ENCODE peak calls at places on chromosomes 4 and X, in six cellular contexts. One of them, this sample, is unnamed.

GRCh38 chr4:124804041-124804440 is 91.5 kb upstream of the ANKRD50 start:
- DNase-seq in fibroblast of the conjunctiva: no peak
- DNase-seq in activated CD4-positive, alpha-beta T cell treated with anti-CD3 and anti-CD28 coated beads, Interleukin-2, amount 10 ng/mL, durations not matched to agents 7 days and 5 days: no peak
- DNase-seq in sciatic nerve: no peak
- DNase-seq in hypothalamus: no peak
- DNase-seq in fibroblast of mammary gland: no peak
- DNase-seq in this sample: no peak

GRCh38 chrX:67555578-67556203 is 11.9 kb downstream of the AR start:
- DNase-seq in fibroblast of the conjunctiva: no peak
- DNase-seq in activated CD4-positive, alpha-beta T cell treated with anti-CD3 and anti-CD28 coated beads, Interleukin-2, amount 10 ng/mL, durations not matched to agents 7 days and 5 days: no peak
- DNase-seq in sciatic nerve: no peak
- DNase-seq in hypothalamus: no peak
- DNase-seq in fibroblast of mammary gland: peak
- DNase-seq in this sample: peak

GRCh38 chr4:3800351-3800750 is 34.2 kb downstream of the ADRA2C start:
- DNase-seq in fibroblast of the conjunctiva: no peak
- DNase-seq in activated CD4-positive, alpha-beta T cell treated with anti-CD3 and anti-CD28 coated beads, Interleukin-2, amount 10 ng/mL, durations not matched to agents 7 days and 5 days: no peak
- DNase-seq in sciatic nerve: no peak
- DNase-seq in hypothalamus: no peak
- DNase-seq in fibroblast of mammary gland: no peak
- DNase-seq in this sample: no peak

GRCh38 chrX:13469963-13470679 is 99.3 kb upstream of the EGFL6 start:
- DNase-seq in fibroblast of the conjunctiva: no peak
- DNase-seq in activated CD4-positive, alpha-beta T cell treated with anti-CD3 and anti-CD28 coated beads, Interleukin-2, amount 10 ng/mL, durations not matched to agents 7 days and 5 days: no peak
- DNase-seq in sciatic nerve: no peak
- DNase-seq in hypothalamus: no peak
- DNase-seq in fibroblast of mammary gland: peak
- DNase-seq in this sample: no peak

GRCh38 chrX:145609951-145610511 is 207.6 kb upstream of the SLITRK2 start:
- DNase-seq in fibroblast of the conjunctiva: peak
- DNase-seq in activated CD4-positive, alpha-beta T cell treated with anti-CD3 and anti-CD28 coated beads, Interleukin-2, amount 10 ng/mL, durations not matched to agents 7 days and 5 days: no peak
- DNase-seq in sciatic nerve: no peak
- DNase-seq in hypothalamus: no peak
- DNase-seq in fibroblast of mammary gland: peak
- DNase-seq in this sample: no peak

GRCh38 chrX:150450519-150451177 is 87.5 kb downstream of the MAMLD1 start:
- DNase-seq in fibroblast of the conjunctiva: no peak
- DNase-seq in activated CD4-positive, alpha-beta T cell treated with anti-CD3 and anti-CD28 coated beads, Interleukin-2, amount 10 ng/mL, durations not matched to agents 7 days and 5 days: peak
- DNase-seq in sciatic nerve: no peak
- DNase-seq in hypothalamus: no peak
- DNase-seq in fibroblast of mammary gland: no peak
- DNase-seq in this sample: peak

GRCh38 chr4:8470451-8471024 is 30.0 kb downstream of the TRMT44 start:
- DNase-seq in fibroblast of the conjunctiva: no peak
- DNase-seq in activated CD4-positive, alpha-beta T cell treated with anti-CD3 and anti-CD28 coated beads, Interleukin-2, amount 10 ng/mL, durations not matched to agents 7 days and 5 days: no peak
- DNase-seq in sciatic nerve: no peak
- DNase-seq in hypothalamus: no peak
- DNase-seq in fibroblast of mammary gland: no peak
- DNase-seq in this sample: no peak

GRCh38 chrX:67780694-67781109 is 236.9 kb downstream of the AR start:
- DNase-seq in fibroblast of the conjunctiva: peak
- DNase-seq in activated CD4-positive, alpha-beta T cell treated with anti-CD3 and anti-CD28 coated beads, Interleukin-2, amount 10 ng/mL, durations not matched to agents 7 days and 5 days: no peak
- DNase-seq in sciatic nerve: peak
- DNase-seq in hypothalamus: no peak
- DNase-seq in fibroblast of mammary gland: peak
- DNase-seq in this sample: peak

GRCh38 chr4:37279894-37280592 is 35.5 kb downstream of the NWD2 start:
- DNase-seq in fibroblast of the conjunctiva: no peak
- DNase-seq in activated CD4-positive, alpha-beta T cell treated with anti-CD3 and anti-CD28 coated beads, Interleukin-2, amount 10 ng/mL, durations not matched to agents 7 days and 5 days: no peak
- DNase-seq in sciatic nerve: no peak
- DNase-seq in hypothalamus: no peak
- DNase-seq in fibroblast of mammary gland: no peak
- DNase-seq in this sample: no peak

GRCh38 chrX:88136328-88136727 is 610.7 kb upstream of the CPXCR1 start:
- DNase-seq in fibroblast of the conjunctiva: no peak
- DNase-seq in activated CD4-positive, alpha-beta T cell treated with anti-CD3 and anti-CD28 coated beads, Interleukin-2, amount 10 ng/mL, durations not matched to agents 7 days and 5 days: no peak
- DNase-seq in sciatic nerve: no peak
- DNase-seq in hypothalamus: no peak
- DNase-seq in fibroblast of mammary gland: no peak
- DNase-seq in this sample: no peak

GRCh38 chrX:15574017-15574416 is 26.7 kb downstream of the ACE2 start:
- DNase-seq in fibroblast of the conjunctiva: no peak
- DNase-seq in activated CD4-positive, alpha-beta T cell treated with anti-CD3 and anti-CD28 coated beads, Interleukin-2, amount 10 ng/mL, durations not matched to agents 7 days and 5 days: no peak
- DNase-seq in sciatic nerve: no peak
- DNase-seq in hypothalamus: no peak
- DNase-seq in fibroblast of mammary gland: no peak
- DNase-seq in this sample: no peak

GRCh38 chr4:1711906-1712215 is 258 bp downstream of the SLBP start:
- DNase-seq in fibroblast of the conjunctiva: no peak
- DNase-seq in activated CD4-positive, alpha-beta T cell treated with anti-CD3 and anti-CD28 coated beads, Interleukin-2, amount 10 ng/mL, durations not matched to agents 7 days and 5 days: no peak
- DNase-seq in sciatic nerve: no peak
- DNase-seq in hypothalamus: no peak
- DNase-seq in fibroblast of mammary gland: no peak
- DNase-seq in this sample: no peak

GRCh38 chr4:53734584-53735363 is 143.5 kb upstream of the LNX1 start:
- DNase-seq in fibroblast of the conjunctiva: peak
- DNase-seq in activated CD4-positive, alpha-beta T cell treated with anti-CD3 and anti-CD28 coated beads, Interleukin-2, amount 10 ng/mL, durations not matched to agents 7 days and 5 days: no peak
- DNase-seq in sciatic nerve: no peak
- DNase-seq in hypothalamus: no peak
- DNase-seq in fibroblast of mammary gland: peak
- DNase-seq in this sample: no peak

GRCh38 chr4:158481811-158482210 is 39.9 kb upstream of the RXFP1 start:
- DNase-seq in fibroblast of the conjunctiva: no peak
- DNase-seq in activated CD4-positive, alpha-beta T cell treated with anti-CD3 and anti-CD28 coated beads, Interleukin-2, amount 10 ng/mL, durations not matched to agents 7 days and 5 days: no peak
- DNase-seq in sciatic nerve: no peak
- DNase-seq in hypothalamus: no peak
- DNase-seq in fibroblast of mammary gland: no peak
- DNase-seq in this sample: no peak

GRCh38 chr4:24979554-24979953 is 51.2 kb downstream of the LGI2 start:
- DNase-seq in fibroblast of the conjunctiva: no peak
- DNase-seq in activated CD4-positive, alpha-beta T cell treated with anti-CD3 and anti-CD28 coated beads, Interleukin-2, amount 10 ng/mL, durations not matched to agents 7 days and 5 days: no peak
- DNase-seq in sciatic nerve: peak
- DNase-seq in hypothalamus: no peak
- DNase-seq in fibroblast of mammary gland: peak
- DNase-seq in this sample: no peak

GRCh38 chrX:1598021-1598875 is 6.8 kb downstream of the AKAP17A start:
- DNase-seq in fibroblast of the conjunctiva: no peak
- DNase-seq in activated CD4-positive, alpha-beta T cell treated with anti-CD3 and anti-CD28 coated beads, Interleukin-2, amount 10 ng/mL, durations not matched to agents 7 days and 5 days: no peak
- DNase-seq in sciatic nerve: peak
- DNase-seq in hypothalamus: no peak
- DNase-seq in fibroblast of mammary gland: no peak
- DNase-seq in this sample: no peak

GRCh38 chr4:93771640-93772411 is 56.7 kb upstream of the ATOH1 start:
- DNase-seq in fibroblast of the conjunctiva: no peak
- DNase-seq in activated CD4-positive, alpha-beta T cell treated with anti-CD3 and anti-CD28 coated beads, Interleukin-2, amount 10 ng/mL, durations not matched to agents 7 days and 5 days: no peak
- DNase-seq in sciatic nerve: no peak
- DNase-seq in hypothalamus: no peak
- DNase-seq in fibroblast of mammary gland: peak
- DNase-seq in this sample: no peak

GRCh38 chr4:77903186-77903585 is 40.6 kb downstream of the MRPL1 start:
- DNase-seq in fibroblast of the conjunctiva: no peak
- DNase-seq in activated CD4-positive, alpha-beta T cell treated with anti-CD3 and anti-CD28 coated beads, Interleukin-2, amount 10 ng/mL, durations not matched to agents 7 days and 5 days: no peak
- DNase-seq in sciatic nerve: no peak
- DNase-seq in hypothalamus: no peak
- DNase-seq in fibroblast of mammary gland: no peak
- DNase-seq in this sample: no peak

GRCh38 chr4:165398570-165398969 is 19.8 kb downstream of the CPE start:
- DNase-seq in fibroblast of the conjunctiva: peak
- DNase-seq in activated CD4-positive, alpha-beta T cell treated with anti-CD3 and anti-CD28 coated beads, Interleukin-2, amount 10 ng/mL, durations not matched to agents 7 days and 5 days: no peak
- DNase-seq in sciatic nerve: no peak
- DNase-seq in hypothalamus: no peak
- DNase-seq in fibroblast of mammary gland: peak
- DNase-seq in this sample: no peak

GRCh38 chr4:915041-915474 is 17.1 kb downstream of the GAK start:
- DNase-seq in fibroblast of the conjunctiva: no peak
- DNase-seq in activated CD4-positive, alpha-beta T cell treated with anti-CD3 and anti-CD28 coated beads, Interleukin-2, amount 10 ng/mL, durations not matched to agents 7 days and 5 days: no peak
- DNase-seq in sciatic nerve: peak
- DNase-seq in hypothalamus: no peak
- DNase-seq in fibroblast of mammary gland: peak
- DNase-seq in this sample: no peak

GRCh38 chr4:79184461-79184860 is 141.4 kb downstream of the NAA11 start:
- DNase-seq in fibroblast of the conjunctiva: no peak
- DNase-seq in activated CD4-positive, alpha-beta T cell treated with anti-CD3 and anti-CD28 coated beads, Interleukin-2, amount 10 ng/mL, durations not matched to agents 7 days and 5 days: no peak
- DNase-seq in sciatic nerve: no peak
- DNase-seq in hypothalamus: no peak
- DNase-seq in fibroblast of mammary gland: no peak
- DNase-seq in this sample: no peak

GRCh38 chr4:158496030-158496741 is 25.5 kb upstream of the RXFP1 start:
- DNase-seq in fibroblast of the conjunctiva: no peak
- DNase-seq in activated CD4-positive, alpha-beta T cell treated with anti-CD3 and anti-CD28 coated beads, Interleukin-2, amount 10 ng/mL, durations not matched to agents 7 days and 5 days: peak
- DNase-seq in sciatic nerve: no peak
- DNase-seq in hypothalamus: no peak
- DNase-seq in fibroblast of mammary gland: no peak
- DNase-seq in this sample: peak

GRCh38 chrX:49838374-49838773 is 9.3 kb downstream of the PAGE4 start:
- DNase-seq in fibroblast of the conjunctiva: no peak
- DNase-seq in activated CD4-positive, alpha-beta T cell treated with anti-CD3 and anti-CD28 coated beads, Interleukin-2, amount 10 ng/mL, durations not matched to agents 7 days and 5 days: no peak
- DNase-seq in sciatic nerve: no peak
- DNase-seq in hypothalamus: no peak
- DNase-seq in fibroblast of mammary gland: peak
- DNase-seq in this sample: no peak

GRCh38 chrX:108420481-108420880 is 17.7 kb downstream of the COL4A6 start:
- DNase-seq in fibroblast of the conjunctiva: no peak
- DNase-seq in activated CD4-positive, alpha-beta T cell treated with anti-CD3 and anti-CD28 coated beads, Interleukin-2, amount 10 ng/mL, durations not matched to agents 7 days and 5 days: no peak
- DNase-seq in sciatic nerve: no peak
- DNase-seq in hypothalamus: no peak
- DNase-seq in fibroblast of mammary gland: no peak
- DNase-seq in this sample: no peak

GRCh38 chrX:103584606-103585005 is 709 bp upstream of the TCEAL4 start:
- DNase-seq in fibroblast of the conjunctiva: no peak
- DNase-seq in activated CD4-positive, alpha-beta T cell treated with anti-CD3 and anti-CD28 coated beads, Interleukin-2, amount 10 ng/mL, durations not matched to agents 7 days and 5 days: no peak
- DNase-seq in sciatic nerve: no peak
- DNase-seq in hypothalamus: no peak
- DNase-seq in fibroblast of mammary gland: no peak
- DNase-seq in this sample: no peak

GRCh38 chr4:134365852-134366251 is 164.3 kb upstream of the PABPC4L start:
- DNase-seq in fibroblast of the conjunctiva: no peak
- DNase-seq in activated CD4-positive, alpha-beta T cell treated with anti-CD3 and anti-CD28 coated beads, Interleukin-2, amount 10 ng/mL, durations not matched to agents 7 days and 5 days: no peak
- DNase-seq in sciatic nerve: no peak
- DNase-seq in hypothalamus: no peak
- DNase-seq in fibroblast of mammary gland: no peak
- DNase-seq in this sample: no peak

GRCh38 chr4:858831-859451 is 33.0 kb upstream of the CPLX1 start:
- DNase-seq in fibroblast of the conjunctiva: no peak
- DNase-seq in activated CD4-positive, alpha-beta T cell treated with anti-CD3 and anti-CD28 coated beads, Interleukin-2, amount 10 ng/mL, durations not matched to agents 7 days and 5 days: no peak
- DNase-seq in sciatic nerve: no peak
- DNase-seq in hypothalamus: no peak
- DNase-seq in fibroblast of mammary gland: no peak
- DNase-seq in this sample: no peak

GRCh38 chr4:146333187-146333894 is 119.0 kb downstream of the REELD1 start:
- DNase-seq in fibroblast of the conjunctiva: peak
- DNase-seq in activated CD4-positive, alpha-beta T cell treated with anti-CD3 and anti-CD28 coated beads, Interleukin-2, amount 10 ng/mL, durations not matched to agents 7 days and 5 days: peak
- DNase-seq in sciatic nerve: no peak
- DNase-seq in hypothalamus: no peak
- DNase-seq in fibroblast of mammary gland: peak
- DNase-seq in this sample: peak

GRCh38 chrX:119753639-119754257 is 4.6 kb upstream of the SOWAHD start:
- DNase-seq in fibroblast of the conjunctiva: peak
- DNase-seq in activated CD4-positive, alpha-beta T cell treated with anti-CD3 and anti-CD28 coated beads, Interleukin-2, amount 10 ng/mL, durations not matched to agents 7 days and 5 days: peak
- DNase-seq in sciatic nerve: no peak
- DNase-seq in hypothalamus: no peak
- DNase-seq in fibroblast of mammary gland: peak
- DNase-seq in this sample: peak

GRCh38 chr4:111984169-111984873 is 160.9 kb upstream of the FAM241A start:
- DNase-seq in fibroblast of the conjunctiva: no peak
- DNase-seq in activated CD4-positive, alpha-beta T cell treated with anti-CD3 and anti-CD28 coated beads, Interleukin-2, amount 10 ng/mL, durations not matched to agents 7 days and 5 days: no peak
- DNase-seq in sciatic nerve: no peak
- DNase-seq in hypothalamus: no peak
- DNase-seq in fibroblast of mammary gland: no peak
- DNase-seq in this sample: no peak

GRCh38 chrX:149453030-149453429 is 52.1 kb downstream of the IDS start:
- DNase-seq in fibroblast of the conjunctiva: no peak
- DNase-seq in activated CD4-positive, alpha-beta T cell treated with anti-CD3 and anti-CD28 coated beads, Interleukin-2, amount 10 ng/mL, durations not matched to agents 7 days and 5 days: no peak
- DNase-seq in sciatic nerve: no peak
- DNase-seq in hypothalamus: no peak
- DNase-seq in fibroblast of mammary gland: peak
- DNase-seq in this sample: no peak

GRCh38 chr4:2082627-2083026 is 23.5 kb downstream of the NAT8L start:
- DNase-seq in fibroblast of the conjunctiva: no peak
- DNase-seq in activated CD4-positive, alpha-beta T cell treated with anti-CD3 and anti-CD28 coated beads, Interleukin-2, amount 10 ng/mL, durations not matched to agents 7 days and 5 days: no peak
- DNase-seq in sciatic nerve: no peak
- DNase-seq in hypothalamus: no peak
- DNase-seq in fibroblast of mammary gland: no peak
- DNase-seq in this sample: no peak

GRCh38 chrX:130158311-130158710 is 7.3 kb downstream of the AIFM1 start:
- DNase-seq in fibroblast of the conjunctiva: no peak
- DNase-seq in activated CD4-positive, alpha-beta T cell treated with anti-CD3 and anti-CD28 coated beads, Interleukin-2, amount 10 ng/mL, durations not matched to agents 7 days and 5 days: no peak
- DNase-seq in sciatic nerve: no peak
- DNase-seq in hypothalamus: no peak
- DNase-seq in fibroblast of mammary gland: no peak
- DNase-seq in this sample: no peak

GRCh38 chrX:14673764-14674163 is 144.4 kb downstream of the GLRA2 start:
- DNase-seq in fibroblast of the conjunctiva: peak
- DNase-seq in activated CD4-positive, alpha-beta T cell treated with anti-CD3 and anti-CD28 coated beads, Interleukin-2, amount 10 ng/mL, durations not matched to agents 7 days and 5 days: no peak
- DNase-seq in sciatic nerve: no peak
- DNase-seq in hypothalamus: no peak
- DNase-seq in fibroblast of mammary gland: peak
- DNase-seq in this sample: no peak

GRCh38 chrX:123993326-123993725 is 31.8 kb downstream of the STAG2 start:
- DNase-seq in fibroblast of the conjunctiva: no peak
- DNase-seq in activated CD4-positive, alpha-beta T cell treated with anti-CD3 and anti-CD28 coated beads, Interleukin-2, amount 10 ng/mL, durations not matched to agents 7 days and 5 days: no peak
- DNase-seq in sciatic nerve: no peak
- DNase-seq in hypothalamus: no peak
- DNase-seq in fibroblast of mammary gland: peak
- DNase-seq in this sample: no peak

GRCh38 chrX:31981546-31982062 is 909.8 kb upstream of the FTHL17 start:
- DNase-seq in fibroblast of the conjunctiva: no peak
- DNase-seq in activated CD4-positive, alpha-beta T cell treated with anti-CD3 and anti-CD28 coated beads, Interleukin-2, amount 10 ng/mL, durations not matched to agents 7 days and 5 days: no peak
- DNase-seq in sciatic nerve: no peak
- DNase-seq in hypothalamus: no peak
- DNase-seq in fibroblast of mammary gland: no peak
- DNase-seq in this sample: no peak

GRCh38 chr4:70623301-70623700 is 5.2 kb upstream of the ENAM start:
- DNase-seq in fibroblast of the conjunctiva: no peak
- DNase-seq in activated CD4-positive, alpha-beta T cell treated with anti-CD3 and anti-CD28 coated beads, Interleukin-2, amount 10 ng/mL, durations not matched to agents 7 days and 5 days: peak
- DNase-seq in sciatic nerve: no peak
- DNase-seq in hypothalamus: no peak
- DNase-seq in fibroblast of mammary gland: no peak
- DNase-seq in this sample: no peak

GRCh38 chr4:114673306-114673705 is 74.7 kb downstream of the UGT8 start:
- DNase-seq in fibroblast of the conjunctiva: no peak
- DNase-seq in activated CD4-positive, alpha-beta T cell treated with anti-CD3 and anti-CD28 coated beads, Interleukin-2, amount 10 ng/mL, durations not matched to agents 7 days and 5 days: no peak
- DNase-seq in sciatic nerve: no peak
- DNase-seq in hypothalamus: no peak
- DNase-seq in fibroblast of mammary gland: no peak
- DNase-seq in this sample: no peak

GRCh38 chr4:172042714-172043114 is 229.5 kb downstream of the GALNTL6 start:
- DNase-seq in fibroblast of the conjunctiva: no peak
- DNase-seq in activated CD4-positive, alpha-beta T cell treated with anti-CD3 and anti-CD28 coated beads, Interleukin-2, amount 10 ng/mL, durations not matched to agents 7 days and 5 days: no peak
- DNase-seq in sciatic nerve: no peak
- DNase-seq in hypothalamus: no peak
- DNase-seq in fibroblast of mammary gland: peak
- DNase-seq in this sample: no peak

This sample was measured in DND-41.